ENCODE peak calls at places on chromosomes 5 and 9, in six cellular contexts. G, Z, K, H, U and L are unnamed samples.

GRCh38 chr5:36422957-36423356 is 121.3 kb upstream of the RANBP3L start:
- DNase-seq in G (no peak), Z (no peak), K (no peak), H (no peak), U (no peak), L (no peak)

GRCh38 chr5:116539222-116539621 is 35.4 kb downstream of the SEMA6A start:
- DNase-seq in G (no peak), Z (no peak), K (no peak), H (no peak), U (no peak), L (no peak)

GRCh38 chr9:79054500-79054899 is 517.3 kb upstream of the TLE4 start:
- DNase-seq in G (peak), Z (no peak), K (no peak), H (no peak), U (no peak), L (no peak)

GRCh38 chr5:149410721-149411432 is 31.8 kb upstream of the IL17B start:
- DNase-seq in G (peak), Z (no peak), K (no peak), H (no peak), U (no peak), L (no peak)

GRCh38 chr9:134682026-134682425 is 40.4 kb downstream of the COL5A1 start:
- DNase-seq in G (no peak), Z (no peak), K (no peak), H (no peak), U (no peak), L (no peak)

GRCh38 chr5:132747693-132748440 is 641 bp downstream of the CCNI2 start:
- DNase-seq in G (no peak), Z (no peak), K (peak), H (peak), U (no peak), L (no peak)

GRCh38 chr9:21752003-21752402 is 50.4 kb upstream of the MTAP start:
- DNase-seq in G (no peak), Z (no peak), K (peak), H (peak), U (no peak), L (peak)

GRCh38 chr9:115035872-115036612 is 81.9 kb downstream of the TNC start:
- DNase-seq in G (peak), Z (peak), K (no peak), H (no peak), U (no peak), L (no peak)

GRCh38 chr9:7273575-7273974 is 515.8 kb downstream of the KDM4C start:
- DNase-seq in G (peak), Z (peak), K (no peak), H (no peak), U (no peak), L (no peak)

GRCh38 chr5:54881286-54882005 is 103.9 kb downstream of the ESM1 start:
- DNase-seq in G (no peak), Z (no peak), K (no peak), H (no peak), U (no peak), L (no peak)
- H2AK5ac ChIP-seq in G (no peak), Z (no peak), K (no peak), H (no peak), U (no peak), L (no peak)

GRCh38 chr5:173512637-173513435 is 103.6 kb downstream of the BOD1 start:
- DNase-seq in G (no peak), Z (no peak), K (no peak), H (peak), U (no peak), L (no peak)
- H2AFZ ChIP-seq in G (peak), Z (no peak), K (peak), H (peak), U (no peak), L (no peak)

GRCh38 chr9:15308511-15308910 is 1.5 kb upstream of the TTC39B start:
- DNase-seq in G (peak), Z (peak), K (no peak), H (peak), U (no peak), L (no peak)

GRCh38 chr9:15306068-15306756 is 804 bp downstream of the TTC39B start:
- DNase-seq in G (peak), Z (peak), K (peak), H (peak), U (peak), L (peak)

GRCh38 chr9:15306757-15307522 is at the start of gene TTC39B:
- DNase-seq in G (peak), Z (peak), K (peak), H (peak), U (peak), L (peak)

GRCh38 chr9:15304620-15305019 is 2.4 kb downstream of the TTC39B start:
- DNase-seq in G (no peak), Z (no peak), K (no peak), H (peak), U (no peak), L (no peak)

DNA sequence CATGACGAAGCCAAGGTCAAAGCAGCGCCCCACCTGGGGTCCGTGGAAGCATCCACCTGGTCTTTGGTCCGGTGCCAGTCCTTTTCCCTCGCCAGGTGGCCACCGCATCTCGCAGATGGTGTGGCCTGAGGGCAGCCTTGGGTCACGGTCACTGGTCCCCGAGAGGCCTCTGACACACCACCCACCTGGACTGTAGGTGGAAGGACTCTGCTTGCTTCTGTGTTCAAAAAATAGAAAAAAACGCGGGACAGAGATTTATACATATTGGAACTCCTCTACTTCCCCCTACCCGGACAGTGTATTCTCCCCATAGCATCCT is 466 bp upstream of the TTC39B start:
- DNase-seq in G (no peak), Z (no peak), K (no peak), H (no peak), U (no peak), L (no peak)
- H4K91ac ChIP-seq in G (peak), Z (no peak), K (no peak), H (peak), U (no peak), L (no peak)

DNA sequence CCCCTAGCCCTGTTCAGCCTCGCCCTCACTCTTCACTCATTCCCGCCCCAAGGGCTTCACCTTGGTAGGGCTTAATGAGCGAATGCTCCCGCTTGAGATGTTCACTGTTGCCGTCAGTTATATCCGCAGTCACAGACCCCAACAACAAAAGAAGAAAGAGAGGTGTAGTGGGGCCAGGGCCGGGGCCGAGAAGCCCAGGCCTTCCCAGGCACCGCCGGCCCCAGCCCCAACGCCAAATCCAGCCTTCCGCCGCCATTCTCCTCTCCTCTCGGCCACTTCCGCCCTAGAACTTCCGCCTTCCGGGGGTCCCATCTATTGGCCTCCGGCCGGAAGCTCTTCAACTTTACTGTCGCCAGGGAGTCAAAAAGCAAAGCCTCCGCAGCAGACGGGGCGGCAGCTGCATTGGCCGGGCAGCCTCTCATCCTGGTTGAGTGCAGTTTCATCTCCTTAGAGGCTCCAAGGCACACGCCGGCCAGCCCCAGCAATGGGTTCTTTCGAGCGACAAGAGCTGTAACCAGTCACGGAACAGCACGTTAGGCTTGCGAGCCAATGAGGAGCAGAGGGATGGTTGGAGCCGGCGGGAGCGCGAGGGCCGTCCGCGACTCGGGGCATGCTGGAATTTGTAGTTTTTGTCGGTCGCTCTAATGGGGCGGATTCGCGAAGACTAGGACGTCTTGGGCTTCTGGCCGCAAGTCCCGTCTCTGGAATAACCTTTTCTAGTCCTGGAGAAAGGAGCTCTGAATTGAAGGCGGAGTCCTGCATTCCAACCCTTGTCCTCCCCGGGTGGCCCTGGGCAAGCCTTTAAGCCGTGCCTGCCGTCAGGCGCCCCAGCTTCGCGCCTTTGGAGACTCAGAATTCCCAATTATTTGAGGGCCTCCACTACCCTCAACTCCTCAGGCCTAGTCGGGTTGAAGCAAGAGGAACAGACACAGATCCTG is at the start of gene LMAN2:
- DNase-seq in G (peak), Z (peak), K (peak), H (peak), U (peak), L (peak)
- H2AK5ac ChIP-seq in G (peak), Z (peak), K (no peak), H (peak), U (peak), L (peak)

DNA sequence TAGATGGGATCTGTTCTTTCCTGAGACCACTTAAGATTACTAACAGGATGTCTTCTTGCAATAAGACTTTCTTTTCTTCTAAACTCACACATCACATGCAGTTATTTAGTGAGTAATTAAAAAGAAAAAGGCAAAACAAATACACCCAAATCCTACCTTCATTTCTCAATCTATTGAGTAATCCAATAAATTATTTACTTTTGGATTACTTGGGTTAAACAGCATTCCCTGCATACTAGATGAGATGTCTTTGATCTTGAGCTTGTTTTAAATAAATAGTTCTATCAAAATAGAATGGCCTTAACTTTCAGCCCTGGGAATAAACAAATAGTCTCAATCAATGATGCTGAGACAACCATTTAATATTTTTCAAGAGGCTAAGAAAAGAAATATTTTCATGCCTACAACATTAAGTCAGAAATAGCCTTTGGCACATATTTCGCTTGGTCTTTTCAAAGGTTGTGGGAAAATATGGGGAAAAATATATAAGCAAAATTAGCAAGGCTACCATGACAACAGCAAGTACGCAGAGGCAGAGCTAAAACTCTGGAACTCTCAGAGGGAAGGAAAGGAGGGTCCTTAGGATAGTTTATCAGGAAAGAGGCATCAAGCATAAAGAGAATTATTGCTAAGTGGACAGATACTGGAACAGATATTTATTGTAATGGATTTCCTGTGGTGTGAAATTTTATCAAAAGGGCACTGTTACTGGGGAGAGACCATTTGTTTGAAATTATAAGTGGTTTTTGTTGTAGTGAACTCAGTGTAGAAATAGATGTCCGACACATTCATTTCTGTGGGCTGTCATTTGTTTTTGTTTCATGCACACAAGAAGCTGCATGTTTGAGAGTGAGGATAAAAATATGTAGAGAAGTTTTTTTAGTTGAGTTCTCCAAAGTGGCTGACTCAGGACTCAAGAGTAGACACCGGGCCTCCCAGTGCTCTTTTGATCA is 70.2 kb upstream of the CDH6 start:
- DNase-seq in G (peak), Z (peak), K (no peak), H (no peak), U (no peak), L (no peak)
- H2AFZ ChIP-seq in G (no peak), Z (no peak), K (no peak), H (no peak), U (no peak), L (no peak)

GRCh38 chr5:111187079-111187478 is 37.1 kb upstream of the CAMK4 start:
- DNase-seq in G (no peak), Z (no peak), K (no peak), H (no peak), U (no peak), L (no peak)
- H4K91ac ChIP-seq in G (no peak), Z (no peak), K (no peak), H (no peak), U (no peak), L (no peak)